ENCODE peak calls at places on chromosomes 12 and 14, in six cellular contexts. L is NB4, W is A549, C is H1, Y is testis, X is HCT116. H is an unnamed sample.
A peak's percentile ranks its signal among the peaks of the same experiment; 100 is the strongest.

GRCh38 chr14:87149583-87150354 is 843.2 kb downstream of the GALC start:
- DNase-seq in Y (no peak), C (no peak), L (no peak), X (no peak), W (no peak), H (no peak)

GRCh38 chr14:76951149-76951548 is 77.4 kb downstream of the IRF2BPL start:
- DNase-seq in Y (no peak), L (no peak), W (no peak), C (no peak), X (no peak), H (no peak)

GRCh38 chr12:52817003-52817698 is 3.2 kb upstream of the KRT4 start:
- DNase-seq in X (no peak), Y (no peak), L (no peak), C (no peak), W (no peak), H (no peak)

GRCh38 chr12:30582943-30583342 is 112.7 kb downstream of the IPO8 start:
- DNase-seq in X (no peak), Y (no peak), W (no peak), L (no peak), C (no peak), H (no peak)

GRCh38 chr14:64178814-64179213 is 115.4 kb downstream of the ESR2 start:
- DNase-seq in W (no peak), Y (no peak), X (no peak), C (no peak), L (no peak), H (no peak)

GRCh38 chr12:109731231-109731731 is 17.7 kb downstream of the FAM222A start:
- DNase-seq in L (no peak), C (no peak), Y (no peak), X (no peak), W (no peak), H (no peak)

GRCh38 chr12:91139981-91140659 is 28.8 kb upstream of the LUM start:
- DNase-seq in L (no peak), X (no peak), Y (no peak), W (no peak), C (no peak), H (no peak)

GRCh38 chr12:8890313-8891084 is 23.8 kb upstream of the PHC1 start:
- DNase-seq in X (no peak), Y (peak; percentile 74), W (peak; percentile 51), L (peak; percentile 57), C (peak; percentile 80), H (peak; percentile 23)

GRCh38 chr14:106442857-106443256 is 916.5 kb downstream of the TMEM121 start:
- DNase-seq in C (no peak), W (no peak), L (peak; percentile 8), Y (no peak), X (no peak), H (no peak)

GRCh38 chr14:75561013-75561432 is 17.4 kb upstream of the FLVCR2 start:
- DNase-seq in Y (peak; percentile 86), X (peak; percentile 63), C (peak; percentile 88), W (peak; percentile 87), L (peak; percentile 51), H (peak; percentile 56)

GRCh38 chr14:75976838-75977237 is 5.0 kb downstream of the TGFB3 start:
- DNase-seq in W (no peak), X (no peak), L (no peak), Y (no peak), C (no peak), H (no peak)

GRCh38 chr12:31369712-31370521 is 44.0 kb upstream of the SINHCAF start:
- DNase-seq in Y (peak; percentile 28), L (no peak), W (no peak), C (no peak), X (no peak), H (no peak)

GRCh38 chr14:49942090-49942489 is 49.2 kb downstream of the ARF6 start:
- DNase-seq in W (no peak), L (no peak), X (no peak), C (no peak), Y (no peak), H (no peak)

GRCh38 chr12:95701722-95702418 is 88.7 kb downstream of the NTN4 start:
- DNase-seq in C (no peak), Y (no peak), X (no peak), W (no peak), L (no peak), H (no peak)

GRCh38 chr12:108650083-108650482 is 16.4 kb upstream of the SELPLG start:
- DNase-seq in Y (no peak), X (peak; percentile 57), C (no peak), L (no peak), W (no peak), H (no peak)

GRCh38 chr14:75430526-75430925 is 2.7 kb downstream of the JDP2 start:
- DNase-seq in C (no peak), L (no peak), Y (peak; percentile 50), X (no peak), W (no peak), H (no peak)

GRCh38 chr14:101810897-101811620 is 49.5 kb downstream of the PPP2R5C start:
- DNase-seq in W (no peak), C (no peak), L (no peak), X (no peak), Y (no peak), H (no peak)

GRCh38 chr12:5503774-5504173 is 71.9 kb downstream of the NTF3 start:
- DNase-seq in Y (no peak), C (no peak), X (no peak), W (no peak), L (no peak), H (no peak)

GRCh38 chr12:49370539-49370938 is 3.3 kb downstream of the SPATS2 start:
- DNase-seq in C (no peak), L (no peak), X (no peak), Y (no peak), W (no peak), H (no peak)

GRCh38 chr12:18430425-18431048 is 169.2 kb downstream of the PIK3C2G start:
- DNase-seq in C (peak; percentile 63), X (peak; percentile 38), Y (peak; percentile 66), L (peak; percentile 68), W (peak; percentile 50), H (peak; percentile 12)

GRCh38 chr12:94277426-94278000 is 129.1 kb downstream of the PLXNC1 start:
- DNase-seq in X (no peak), L (no peak), Y (no peak), W (no peak), C (no peak), H (no peak)

GRCh38 chr12:79689041-79689476 is 1.7 kb downstream of the PAWR start:
- DNase-seq in X (no peak), W (peak; percentile 44), L (no peak), Y (no peak), C (no peak), H (no peak)

GRCh38 chr14:95361373-95362179 is 41.9 kb upstream of the CLMN start:
- DNase-seq in Y (peak; percentile 73), X (peak; percentile 24), C (peak; percentile 86), L (peak; percentile 52), W (peak; percentile 53), H (peak; percentile 46)

GRCh38 chr12:120680165-120680738 is 6.7 kb upstream of the MLEC start:
- DNase-seq in Y (no peak), C (no peak), W (no peak), L (no peak), X (no peak), H (no peak)

GRCh38 chr12:2586159-2587035 is 208.4 kb upstream of the FKBP4 start:
- DNase-seq in C (no peak), W (no peak), Y (no peak), L (no peak), X (no peak), H (peak; percentile 19)

GRCh38 chr12:22318122-22318737 is 16.3 kb downstream of the ST8SIA1 start:
- DNase-seq in L (peak; percentile 51), W (no peak), X (no peak), C (no peak), Y (no peak), H (no peak)

GRCh38 chr12:40946612-40947194 is 241.4 kb upstream of the PDZRN4 start:
- DNase-seq in Y (no peak), W (peak; percentile 51), L (peak; percentile 56), X (peak; percentile 22), C (no peak), H (no peak)

GRCh38 chr12:92570056-92570753 is 132.6 kb upstream of the PLEKHG7 start:
- DNase-seq in X (peak; percentile 75), L (peak; percentile 82), W (peak; percentile 88), Y (peak; percentile 86), C (peak; percentile 63), H (peak; percentile 22)

GRCh38 chr12:29519585-29520182 is 22.2 kb upstream of the OVCH1 start:
- DNase-seq in Y (peak; percentile 43), C (no peak), W (peak; percentile 60), L (peak; percentile 79), X (peak; percentile 29), H (no peak)

GRCh38 chr12:10721654-10722501 is 1.2 kb downstream of the YBX3 start:
- DNase-seq in X (peak; percentile 81), C (peak; percentile 44), L (peak; percentile 85), W (peak; percentile 95), Y (peak; percentile 95), H (peak; percentile 68)
- TF ChIP-seq POLR2A in X (no peak), C (peak; percentile 77), L (peak; percentile 31), W (peak; percentile 24), Y (no peak), H (peak; percentile 8)

GRCh38 chr12:119178544-119179334 is at the start of gene HSPB8:
- DNase-seq in W (peak; percentile 76), Y (peak; percentile 89), C (peak; percentile 72), X (peak; percentile 33), L (no peak), H (peak; percentile 83)
- TF ChIP-seq POLR2A in W (peak; percentile 5), Y (no peak), C (peak; percentile 12), X (no peak), L (no peak), H (peak; percentile 76)

DNA sequence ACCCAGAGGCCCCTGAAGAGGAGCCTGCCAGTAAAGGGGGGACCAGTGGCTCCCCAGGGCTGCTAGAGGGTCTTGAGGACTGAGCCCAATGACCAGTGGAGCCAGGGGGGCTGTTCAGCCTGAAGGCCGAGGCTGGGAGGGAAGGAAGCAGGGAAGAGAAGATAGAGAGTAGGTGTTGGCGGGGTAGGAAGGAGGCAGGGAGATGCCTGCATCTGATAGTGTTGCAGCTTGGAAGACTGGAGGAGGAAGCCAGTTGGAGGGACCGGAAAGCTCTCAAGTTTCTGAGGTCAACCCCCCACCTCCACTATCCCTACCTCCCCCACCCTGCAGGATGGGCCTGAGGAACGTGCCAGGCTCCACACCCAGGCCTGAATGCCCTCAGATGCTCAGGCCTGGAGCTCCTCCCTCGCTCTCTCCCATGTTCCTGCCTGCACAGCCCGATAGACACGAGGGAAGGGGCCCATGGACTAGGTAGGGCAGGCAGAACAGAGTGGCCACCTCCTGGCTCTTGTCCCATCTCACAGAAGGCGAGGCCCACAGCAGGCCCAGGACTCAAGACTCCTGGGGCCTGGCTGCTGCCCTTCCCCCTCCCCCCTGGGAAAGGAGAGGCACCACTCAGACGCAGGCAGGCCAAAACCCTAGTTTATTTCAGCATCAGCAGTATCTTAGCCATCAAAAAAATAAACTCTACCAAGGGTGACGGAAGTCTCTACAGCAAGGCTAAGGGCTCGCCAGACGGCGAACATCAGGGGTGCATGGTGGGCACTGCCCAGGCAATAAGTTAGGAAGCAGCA is 3.4 kb downstream of the CKB start:
- DNase-seq in C (no peak), Y (no peak), X (no peak), W (peak; percentile 61), L (peak; percentile 63), H (no peak)
- TF ChIP-seq POLR2A in C (no peak), Y (no peak), X (no peak), W (no peak), L (no peak), H (no peak)

DNA sequence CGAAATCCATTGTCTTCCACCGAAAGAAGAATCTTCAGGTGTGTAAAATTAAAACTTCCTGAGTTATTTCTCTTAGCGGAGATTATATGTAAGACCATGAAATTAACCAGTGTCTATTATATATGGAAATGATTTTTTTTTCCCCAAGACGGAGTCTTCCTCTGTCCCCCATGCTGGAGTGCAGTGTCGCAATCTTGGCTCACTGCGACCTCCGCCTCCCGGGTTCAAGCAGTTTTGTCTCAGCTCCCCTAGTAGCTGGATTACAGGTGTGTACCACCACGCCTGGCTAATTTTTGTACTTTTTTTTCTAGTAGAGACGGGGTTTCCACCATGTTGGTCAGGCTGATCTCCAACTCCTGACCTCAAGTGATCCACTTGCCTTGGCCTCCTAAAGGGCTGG is 2.8 kb downstream of the RAN start:
- DNase-seq in L (no peak), W (no peak), C (no peak), Y (no peak), X (no peak), H (no peak)
- TF ChIP-seq POLR2A in L (no peak), W (no peak), C (peak; percentile 22), Y (no peak), X (no peak), H (no peak)